ENCODE peak calls at places on chromosomes 12 and 14, in five cellular contexts. One of them, this sample, is unnamed.

GRCh38 chr12:50246873-50247612 is 36.3 kb downstream of the LIMA1 start:
- DNase-seq in HepG2: peak
- DNase-seq in SK-N-SH: no peak
- DNase-seq in K562: peak
- DNase-seq in GM12878: peak
- DNase-seq in this sample: peak

GRCh38 chr12:107359382-107359781 is 266.0 kb upstream of the CRY1 start:
- DNase-seq in HepG2: no peak
- DNase-seq in SK-N-SH: no peak
- DNase-seq in K562: no peak
- DNase-seq in GM12878: no peak
- DNase-seq in this sample: peak

GRCh38 chr12:98532687-98533304 is 17.4 kb downstream of the TMPO start:
- DNase-seq in HepG2: peak
- DNase-seq in SK-N-SH: peak
- DNase-seq in K562: peak
- DNase-seq in GM12878: no peak
- DNase-seq in this sample: peak

GRCh38 chr14:99656171-99656570 is 11.2 kb downstream of the HHIPL1 start:
- DNase-seq in HepG2: no peak
- DNase-seq in SK-N-SH: no peak
- DNase-seq in K562: no peak
- DNase-seq in GM12878: no peak
- DNase-seq in this sample: no peak

GRCh38 chr12:121789233-121789781 is 4.2 kb downstream of the RHOF start:
- DNase-seq in HepG2: no peak
- DNase-seq in SK-N-SH: no peak
- DNase-seq in K562: no peak
- DNase-seq in GM12878: no peak
- DNase-seq in this sample: no peak

GRCh38 chr14:103087343-103087835 is 3.4 kb downstream of the LBHD2 start:
- DNase-seq in HepG2: no peak
- DNase-seq in SK-N-SH: peak
- DNase-seq in K562: no peak
- DNase-seq in GM12878: no peak
- DNase-seq in this sample: no peak

GRCh38 chr14:99055816-99056215 is 216.2 kb downstream of the BCL11B start:
- DNase-seq in HepG2: no peak
- DNase-seq in SK-N-SH: no peak
- DNase-seq in K562: no peak
- DNase-seq in GM12878: no peak
- DNase-seq in this sample: no peak

GRCh38 chr12:53627919-53628318 is 1.7 kb upstream of the ATF7 start:
- DNase-seq in HepG2: no peak
- DNase-seq in SK-N-SH: no peak
- DNase-seq in K562: no peak
- DNase-seq in GM12878: no peak
- DNase-seq in this sample: no peak

GRCh38 chr12:64824500-64825142 is at the start of gene TBC1D30:
- DNase-seq in HepG2: no peak
- DNase-seq in SK-N-SH: peak
- DNase-seq in K562: peak
- DNase-seq in GM12878: no peak
- DNase-seq in this sample: peak

GRCh38 chr12:47832263-47832933 is 12.7 kb upstream of the HDAC7 start:
- DNase-seq in HepG2: no peak
- DNase-seq in SK-N-SH: no peak
- DNase-seq in K562: no peak
- DNase-seq in GM12878: no peak
- DNase-seq in this sample: no peak

GRCh38 chr14:51228890-51229289 is 11.2 kb upstream of the TMX1 start:
- DNase-seq in HepG2: no peak
- DNase-seq in SK-N-SH: peak
- DNase-seq in K562: no peak
- DNase-seq in GM12878: no peak
- DNase-seq in this sample: no peak

GRCh38 chr12:133129368-133130037 is 571 bp downstream of the ZNF891 start:
- DNase-seq in HepG2: peak
- DNase-seq in SK-N-SH: no peak
- DNase-seq in K562: no peak
- DNase-seq in GM12878: no peak
- DNase-seq in this sample: peak

GRCh38 chr12:127583041-127583440 is 683.9 kb upstream of the TMEM132C start:
- DNase-seq in HepG2: no peak
- DNase-seq in SK-N-SH: no peak
- DNase-seq in K562: no peak
- DNase-seq in GM12878: no peak
- DNase-seq in this sample: no peak

GRCh38 chr12:90953956-90954421 is 987 bp downstream of the CCER1 start:
- DNase-seq in HepG2: peak
- DNase-seq in SK-N-SH: no peak
- DNase-seq in K562: peak
- DNase-seq in GM12878: no peak
- DNase-seq in this sample: no peak

GRCh38 chr12:12726543-12727093 is 9.4 kb downstream of the CDKN1B start:
- DNase-seq in HepG2: no peak
- DNase-seq in SK-N-SH: peak
- DNase-seq in K562: peak
- DNase-seq in GM12878: no peak
- DNase-seq in this sample: peak

DNA sequence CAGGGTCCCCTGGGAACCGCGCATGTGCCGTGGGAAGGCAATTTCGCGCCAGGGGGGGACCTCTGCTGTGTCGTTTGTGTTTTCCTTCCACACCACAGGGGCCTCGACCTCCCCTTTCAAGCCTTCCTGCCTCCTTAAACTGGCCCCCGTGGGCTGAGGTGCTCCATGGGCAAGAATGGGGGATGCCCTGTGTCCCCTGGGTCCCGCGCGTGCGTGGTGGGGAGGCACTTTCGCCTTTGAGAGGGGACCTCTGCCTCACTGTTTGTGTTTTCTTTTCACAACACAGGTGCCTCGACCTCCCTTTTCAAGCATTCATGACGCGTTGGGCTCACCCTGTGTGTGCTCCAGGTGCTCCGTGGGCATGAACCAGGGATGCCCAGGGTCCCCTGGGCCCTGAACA is 348.8 kb downstream of the ALG10 start:
- DNase-seq in HepG2: no peak
- DNase-seq in SK-N-SH: no peak
- DNase-seq in K562: no peak
- DNase-seq in GM12878: no peak
- DNase-seq in this sample: no peak
- TF ChIP-seq MXI1 in HepG2: no peak
- TF ChIP-seq MXI1 in SK-N-SH: no peak
- TF ChIP-seq MXI1 in K562: no peak
- TF ChIP-seq MXI1 in GM12878: no peak
- TF ChIP-seq MXI1 in this sample: no peak

GRCh38 chr14:80586116-80586515 is 355.4 kb downstream of the CEP128 start:
- DNase-seq in HepG2: no peak
- DNase-seq in SK-N-SH: no peak
- DNase-seq in K562: no peak
- DNase-seq in GM12878: no peak
- DNase-seq in this sample: no peak

GRCh38 chr14:80584638-80585505 is 356.7 kb downstream of the CEP128 start:
- DNase-seq in HepG2: peak
- DNase-seq in SK-N-SH: peak
- DNase-seq in K562: no peak
- DNase-seq in GM12878: no peak
- DNase-seq in this sample: peak

GRCh38 chr14:80585506-80585835 is 356.1 kb downstream of the CEP128 start:
- DNase-seq in HepG2: no peak
- DNase-seq in SK-N-SH: no peak
- DNase-seq in K562: no peak
- DNase-seq in GM12878: no peak
- DNase-seq in this sample: no peak

GRCh38 chr14:80587096-80587724 is 354.3 kb downstream of the CEP128 start:
- DNase-seq in HepG2: peak
- DNase-seq in SK-N-SH: no peak
- DNase-seq in K562: no peak
- DNase-seq in GM12878: peak
- DNase-seq in this sample: peak
- TF ChIP-seq MXI1 in HepG2: no peak
- TF ChIP-seq MXI1 in SK-N-SH: no peak
- TF ChIP-seq MXI1 in K562: no peak
- TF ChIP-seq MXI1 in GM12878: no peak
- TF ChIP-seq MXI1 in this sample: no peak

DNA sequence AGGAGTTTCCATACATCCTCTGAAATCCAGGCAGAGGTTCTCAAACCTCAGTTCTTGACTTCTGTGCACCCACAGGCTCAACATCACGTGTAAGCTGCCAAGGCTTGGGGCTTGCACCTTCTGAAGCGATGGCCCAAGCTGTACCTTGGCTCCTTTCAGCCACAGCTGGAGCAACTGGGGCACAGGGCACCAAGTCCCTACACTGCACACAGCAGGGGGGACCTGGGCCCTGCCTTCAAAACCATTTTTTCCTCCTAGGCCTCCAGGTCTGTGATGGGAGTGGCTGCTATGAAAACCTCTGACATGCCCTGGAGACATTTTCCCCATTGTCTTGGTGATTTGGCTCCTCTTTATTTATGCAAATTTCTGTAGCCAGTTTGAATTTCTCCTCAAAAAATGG is 10.6 kb downstream of the AREL1 start:
- DNase-seq in HepG2: no peak
- DNase-seq in SK-N-SH: no peak
- DNase-seq in K562: no peak
- DNase-seq in GM12878: no peak
- DNase-seq in this sample: no peak
- TF ChIP-seq MXI1 in HepG2: no peak
- TF ChIP-seq MXI1 in SK-N-SH: no peak
- TF ChIP-seq MXI1 in K562: no peak
- TF ChIP-seq MXI1 in GM12878: no peak
- TF ChIP-seq MXI1 in this sample: no peak

GRCh38 chr12:101474248-101474647 is 888 bp upstream of the SPIC start:
- DNase-seq in HepG2: no peak
- DNase-seq in SK-N-SH: no peak
- DNase-seq in K562: no peak
- DNase-seq in GM12878: no peak
- DNase-seq in this sample: no peak

GRCh38 chr12:101474711-101475386 is at the start of gene SPIC:
- DNase-seq in HepG2: no peak
- DNase-seq in SK-N-SH: no peak
- DNase-seq in K562: no peak
- DNase-seq in GM12878: no peak
- DNase-seq in this sample: no peak

GRCh38 chr12:101470939-101471338 is 4.2 kb upstream of the SPIC start:
- DNase-seq in HepG2: no peak
- DNase-seq in SK-N-SH: no peak
- DNase-seq in K562: no peak
- DNase-seq in GM12878: no peak
- DNase-seq in this sample: no peak

DNA sequence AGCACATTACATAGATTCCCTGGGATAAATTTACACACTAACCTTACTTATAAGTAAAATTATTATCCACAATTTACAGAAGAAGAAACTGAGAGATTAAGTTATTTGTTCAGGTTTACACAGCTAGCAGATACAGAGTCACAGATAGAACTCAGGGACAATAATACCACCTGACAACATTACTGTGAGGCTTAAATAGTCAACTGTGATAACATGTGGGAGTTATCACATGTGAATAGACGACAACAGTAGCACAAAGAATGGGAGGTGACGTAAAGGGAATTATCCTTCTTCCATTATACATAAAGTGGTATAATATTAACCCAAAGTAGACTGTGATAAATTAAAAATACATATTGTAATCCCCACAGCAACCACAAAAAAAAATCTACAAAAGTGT is 6.2 kb upstream of the SPIC start:
- DNase-seq in HepG2: no peak
- DNase-seq in SK-N-SH: no peak
- DNase-seq in K562: no peak
- DNase-seq in GM12878: no peak
- DNase-seq in this sample: no peak
- TF ChIP-seq MXI1 in HepG2: no peak
- TF ChIP-seq MXI1 in SK-N-SH: no peak
- TF ChIP-seq MXI1 in K562: no peak
- TF ChIP-seq MXI1 in GM12878: no peak
- TF ChIP-seq MXI1 in this sample: no peak

DNA sequence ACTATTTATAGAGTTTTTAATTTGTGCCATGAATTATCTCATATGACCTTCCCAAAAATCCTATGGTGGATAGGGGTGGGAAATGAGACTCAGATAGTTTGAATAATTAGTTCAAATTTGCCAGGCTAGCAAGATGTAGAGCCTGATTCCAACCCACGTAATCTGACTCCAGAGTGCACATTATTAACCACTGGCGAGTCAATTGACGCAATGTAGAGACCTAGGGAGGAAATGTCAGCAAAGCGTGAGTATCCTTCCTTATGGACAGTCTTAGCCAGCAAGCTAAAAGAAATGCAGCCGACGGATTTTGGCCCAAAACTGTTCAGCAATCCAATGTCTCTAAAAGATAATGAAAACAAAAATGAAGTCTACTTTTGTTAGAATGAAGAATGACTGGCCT is 193.3 kb upstream of the KRR1 start:
- DNase-seq in HepG2: no peak
- DNase-seq in SK-N-SH: no peak
- DNase-seq in K562: no peak
- DNase-seq in GM12878: no peak
- DNase-seq in this sample: peak
- TF ChIP-seq MXI1 in HepG2: no peak
- TF ChIP-seq MXI1 in SK-N-SH: no peak
- TF ChIP-seq MXI1 in K562: no peak
- TF ChIP-seq MXI1 in GM12878: no peak
- TF ChIP-seq MXI1 in this sample: no peak

DNA sequence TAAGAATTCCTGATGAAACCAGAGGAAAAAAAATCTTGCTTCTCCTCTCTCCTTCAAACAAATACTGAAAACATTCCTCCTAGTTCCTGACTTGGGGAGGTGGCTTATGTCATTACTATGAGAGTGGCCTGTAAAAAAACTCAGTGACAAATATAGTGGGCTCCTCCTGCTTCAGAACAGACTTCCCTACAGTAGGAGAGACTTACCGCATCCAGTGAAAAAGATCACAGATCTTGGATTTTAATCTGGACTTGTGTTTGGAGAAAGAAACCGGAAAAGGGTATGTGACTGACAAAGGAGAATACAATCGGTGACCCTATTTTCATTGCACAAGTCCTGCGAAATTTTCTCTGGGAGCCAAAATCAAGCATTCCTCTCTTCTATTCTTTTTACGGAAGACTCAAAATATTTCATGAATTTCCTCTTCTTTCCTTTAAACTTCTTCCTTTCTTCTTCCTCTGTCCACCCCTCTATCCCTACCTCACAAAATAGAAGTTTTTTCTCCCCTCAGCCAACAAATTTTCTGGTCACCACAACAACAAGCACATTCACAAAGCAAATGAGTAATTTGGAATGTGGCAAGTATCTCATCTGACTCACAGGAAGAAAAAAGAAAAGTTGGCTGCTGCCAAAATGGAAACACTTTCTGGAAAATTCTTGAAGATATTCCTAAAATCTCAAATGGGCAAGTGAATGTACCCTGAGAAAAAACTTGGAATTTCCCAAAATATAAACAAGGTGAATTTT is 185.1 kb upstream of the CDKN3 start:
- DNase-seq in HepG2: no peak
- DNase-seq in SK-N-SH: no peak
- DNase-seq in K562: no peak
- DNase-seq in GM12878: no peak
- DNase-seq in this sample: peak
- TF ChIP-seq MXI1 in HepG2: no peak
- TF ChIP-seq MXI1 in SK-N-SH: no peak
- TF ChIP-seq MXI1 in K562: no peak
- TF ChIP-seq MXI1 in GM12878: no peak
- TF ChIP-seq MXI1 in this sample: no peak